ENCODE peak calls at places on chromosomes 5 and 9, in six cellular contexts. One of them, this sample, is unnamed.

GRCh38 chr5:55232985-55233928 is at the start of gene CCNO:
- DNase-seq in HCT116: peak; percentile 70
- DNase-seq in cardiac muscle cell: peak; percentile 90
- DNase-seq in uterus: peak; percentile 37
- DNase-seq in heart left ventricle: peak; percentile 67
- DNase-seq in ovary: peak; percentile 69
- DNase-seq in this sample: peak; percentile 61

GRCh38 chr5:177089146-177089545 is 2.4 kb downstream of the FGFR4 start:
- DNase-seq in HCT116: no peak
- DNase-seq in cardiac muscle cell: no peak
- DNase-seq in uterus: peak; percentile 68
- DNase-seq in heart left ventricle: peak; percentile 72
- DNase-seq in ovary: peak; percentile 57
- DNase-seq in this sample: peak; percentile 33

GRCh38 chr5:132782101-132782500 is 5.1 kb upstream of the SEPTIN8 start:
- DNase-seq in ovary: no peak
- DNase-seq in cardiac muscle cell: no peak
- DNase-seq in HCT116: no peak
- DNase-seq in uterus: no peak
- DNase-seq in heart left ventricle: no peak
- DNase-seq in this sample: peak; percentile 48

GRCh38 chr5:55621218-55621617 is 86.5 kb upstream of the PLPP1 start:
- DNase-seq in heart left ventricle: no peak
- DNase-seq in HCT116: no peak
- DNase-seq in uterus: no peak
- DNase-seq in ovary: no peak
- DNase-seq in cardiac muscle cell: no peak
- DNase-seq in this sample: no peak

GRCh38 chr5:150559701-150560100 is 51.8 kb downstream of the NDST1 start:
- DNase-seq in ovary: no peak
- DNase-seq in heart left ventricle: no peak
- DNase-seq in cardiac muscle cell: no peak
- DNase-seq in uterus: no peak
- DNase-seq in HCT116: no peak
- DNase-seq in this sample: peak; percentile 45

GRCh38 chr9:133560311-133560710 is 25.8 kb downstream of the ADAMTSL2 start:
- DNase-seq in ovary: no peak
- DNase-seq in uterus: no peak
- DNase-seq in heart left ventricle: peak; percentile 63
- DNase-seq in HCT116: no peak
- DNase-seq in cardiac muscle cell: no peak
- DNase-seq in this sample: no peak

GRCh38 chr5:175743676-175744210 is 85.9 kb downstream of the HRH2 start:
- DNase-seq in HCT116: no peak
- DNase-seq in uterus: no peak
- DNase-seq in ovary: no peak
- DNase-seq in heart left ventricle: no peak
- DNase-seq in cardiac muscle cell: peak; percentile 73
- DNase-seq in this sample: no peak

GRCh38 chr9:83655433-83655832 is 32.5 kb downstream of the IDNK start:
- DNase-seq in ovary: no peak
- DNase-seq in HCT116: no peak
- DNase-seq in uterus: no peak
- DNase-seq in heart left ventricle: no peak
- DNase-seq in cardiac muscle cell: no peak
- DNase-seq in this sample: no peak

GRCh38 chr9:134546231-134546731 is 95.3 kb upstream of the COL5A1 start:
- DNase-seq in ovary: no peak
- DNase-seq in uterus: no peak
- DNase-seq in cardiac muscle cell: no peak
- DNase-seq in HCT116: no peak
- DNase-seq in heart left ventricle: peak; percentile 29
- DNase-seq in this sample: peak; percentile 94

GRCh38 chr9:87535817-87536539 is 38.3 kb downstream of the DAPK1 start:
- DNase-seq in uterus: no peak
- DNase-seq in HCT116: no peak
- DNase-seq in cardiac muscle cell: no peak
- DNase-seq in heart left ventricle: no peak
- DNase-seq in ovary: no peak
- DNase-seq in this sample: no peak

GRCh38 chr5:65468633-65469032 is 13.1 kb downstream of the ADAMTS6 start:
- DNase-seq in uterus: no peak
- DNase-seq in heart left ventricle: no peak
- DNase-seq in ovary: no peak
- DNase-seq in cardiac muscle cell: no peak
- DNase-seq in HCT116: no peak
- DNase-seq in this sample: peak; percentile 31

GRCh38 chr5:55636177-55636576 is 75.9 kb downstream of the SLC38A9 start:
- DNase-seq in heart left ventricle: no peak
- DNase-seq in uterus: no peak
- DNase-seq in HCT116: no peak
- DNase-seq in cardiac muscle cell: no peak
- DNase-seq in ovary: no peak
- DNase-seq in this sample: peak; percentile 34

GRCh38 chr5:138354387-138354786 is 1.9 kb downstream of the KDM3B start:
- DNase-seq in ovary: no peak
- DNase-seq in uterus: no peak
- DNase-seq in cardiac muscle cell: no peak
- DNase-seq in HCT116: no peak
- DNase-seq in heart left ventricle: no peak
- DNase-seq in this sample: no peak
- H3K4me3 ChIP-seq in ovary: peak overlapping the region; percentile 87
- H3K4me3 ChIP-seq in uterus: no peak overlapping the region
- H3K4me3 ChIP-seq in cardiac muscle cell: peak overlapping the region; percentile 81
- H3K4me3 ChIP-seq in HCT116: peak overlapping the region; percentile 83
- H3K4me3 ChIP-seq in heart left ventricle: peak overlapping the region; percentile 97
- H3K4me3 ChIP-seq in this sample: peak overlapping the region; percentile 89

DNA sequence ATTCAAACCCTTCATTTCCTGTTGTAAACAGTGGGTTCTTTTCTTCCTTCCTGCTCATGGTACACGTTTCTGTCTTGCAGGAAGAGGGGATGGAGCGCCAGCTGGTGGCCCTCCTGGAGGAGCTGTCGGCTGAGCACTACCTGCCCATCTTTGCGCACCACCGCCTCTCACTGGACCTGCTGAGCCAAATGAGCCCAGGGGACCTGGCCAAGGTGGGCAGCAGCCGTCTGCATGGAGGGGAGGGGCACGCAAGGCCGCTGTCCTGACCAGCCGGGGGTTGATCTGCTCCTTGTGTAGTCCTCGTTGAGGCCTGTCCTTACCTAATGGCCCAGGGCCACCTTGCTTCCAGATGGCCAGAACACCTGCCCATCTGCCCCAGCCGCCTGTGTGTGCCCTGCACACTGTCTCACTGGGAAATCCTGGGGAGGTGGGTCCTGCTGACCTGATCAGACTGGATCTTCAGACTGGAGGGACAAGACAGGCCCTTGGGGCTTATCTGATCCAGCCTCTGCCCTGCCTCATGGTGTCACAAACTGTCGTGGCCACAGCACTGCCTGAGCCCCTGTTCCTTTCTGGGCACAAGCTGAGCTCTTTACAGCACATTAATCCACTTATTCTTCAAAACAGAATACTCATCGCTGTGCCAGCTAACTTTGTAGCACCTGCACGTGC is 44.7 kb downstream of the LRSAM1 start:
- DNase-seq in cardiac muscle cell: no peak
- DNase-seq in HCT116: no peak
- DNase-seq in heart left ventricle: no peak
- DNase-seq in ovary: no peak
- DNase-seq in uterus: no peak
- DNase-seq in this sample: no peak
- TF ChIP-seq CTCF in cardiac muscle cell: no peak
- TF ChIP-seq CTCF in HCT116: no peak
- TF ChIP-seq CTCF in heart left ventricle: no peak
- TF ChIP-seq CTCF in ovary: no peak
- TF ChIP-seq CTCF in uterus: no peak
- TF ChIP-seq CTCF in this sample: no peak

GRCh38 chr5:98453309-98453708 is 320.2 kb upstream of the RGMB start:
- DNase-seq in uterus: no peak
- DNase-seq in cardiac muscle cell: no peak
- DNase-seq in ovary: no peak
- DNase-seq in heart left ventricle: no peak
- DNase-seq in HCT116: no peak
- DNase-seq in this sample: no peak

GRCh38 chr5:98458004-98458403 is 315.5 kb upstream of the RGMB start:
- DNase-seq in uterus: no peak
- DNase-seq in cardiac muscle cell: no peak
- DNase-seq in ovary: no peak
- DNase-seq in heart left ventricle: no peak
- DNase-seq in HCT116: no peak
- DNase-seq in this sample: peak; percentile 66

GRCh38 chr5:98454904-98455303 is 318.6 kb upstream of the RGMB start:
- DNase-seq in HCT116: peak; percentile 0
- DNase-seq in cardiac muscle cell: no peak
- DNase-seq in heart left ventricle: no peak
- DNase-seq in uterus: no peak
- DNase-seq in ovary: no peak
- DNase-seq in this sample: peak; percentile 96

GRCh38 chr5:98454407-98454806 is 319.1 kb upstream of the RGMB start:
- DNase-seq in heart left ventricle: no peak
- DNase-seq in uterus: no peak
- DNase-seq in HCT116: no peak
- DNase-seq in ovary: no peak
- DNase-seq in cardiac muscle cell: no peak
- DNase-seq in this sample: peak; percentile 74

GRCh38 chr5:98455660-98456059 is 317.8 kb upstream of the RGMB start:
- DNase-seq in HCT116: no peak
- DNase-seq in cardiac muscle cell: no peak
- DNase-seq in heart left ventricle: no peak
- DNase-seq in ovary: no peak
- DNase-seq in uterus: no peak
- DNase-seq in this sample: peak; percentile 74
- H3K4me3 ChIP-seq in HCT116: no peak overlapping the region
- H3K4me3 ChIP-seq in cardiac muscle cell: no peak overlapping the region
- H3K4me3 ChIP-seq in heart left ventricle: no peak overlapping the region
- H3K4me3 ChIP-seq in ovary: no peak overlapping the region
- H3K4me3 ChIP-seq in uterus: no peak overlapping the region
- H3K4me3 ChIP-seq in this sample: no peak overlapping the region

DNA sequence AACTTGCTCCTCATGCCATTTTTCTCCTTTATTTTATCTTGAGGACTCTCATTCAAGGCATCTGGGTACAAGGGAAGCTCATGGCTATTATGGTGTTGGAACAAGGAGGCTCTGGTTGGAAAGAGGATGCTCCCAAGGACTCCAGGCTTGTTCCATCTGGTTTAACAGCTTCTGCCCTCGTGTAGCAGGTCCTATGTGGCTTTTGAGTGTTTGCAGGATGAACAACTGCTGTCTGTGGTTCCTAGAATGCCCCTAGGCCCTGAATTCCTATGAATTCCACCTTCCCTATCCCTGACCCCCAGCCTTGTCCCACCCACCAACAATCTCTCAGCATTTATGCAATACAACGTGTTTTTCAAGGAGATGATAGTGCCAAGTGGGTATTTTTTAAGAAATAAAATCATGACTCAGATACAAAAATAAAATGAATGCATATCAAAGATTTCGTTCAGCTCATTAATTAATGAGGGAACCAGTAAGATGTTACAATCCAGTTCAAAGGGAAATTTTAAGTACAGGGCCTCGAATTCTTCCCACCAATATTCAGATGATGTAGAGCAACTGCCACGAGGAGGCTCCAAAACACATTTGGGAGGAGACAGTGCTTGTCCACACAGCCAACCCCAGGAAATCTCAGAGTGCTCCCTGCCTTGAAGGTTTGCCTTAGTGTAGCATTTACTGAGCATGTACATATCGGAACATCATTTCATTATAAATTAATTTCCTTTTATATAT is 182.0 kb downstream of the MUSK start:
- DNase-seq in HCT116: no peak
- DNase-seq in cardiac muscle cell: no peak
- DNase-seq in uterus: no peak
- DNase-seq in ovary: no peak
- DNase-seq in heart left ventricle: no peak
- DNase-seq in this sample: no peak
- TF ChIP-seq CTCF in HCT116: no peak
- TF ChIP-seq CTCF in cardiac muscle cell: no peak
- TF ChIP-seq CTCF in uterus: no peak
- TF ChIP-seq CTCF in ovary: no peak
- TF ChIP-seq CTCF in heart left ventricle: no peak
- TF ChIP-seq CTCF in this sample: no peak

GRCh38 chr9:136742640-136743391 is at the start of gene LCN10:
- DNase-seq in heart left ventricle: no peak
- DNase-seq in cardiac muscle cell: peak; percentile 76
- DNase-seq in HCT116: no peak
- DNase-seq in ovary: no peak
- DNase-seq in uterus: no peak
- DNase-seq in this sample: no peak
- H3K4me3 ChIP-seq in heart left ventricle: peak within 1 kb of the TSS; percentile 7
- H3K4me3 ChIP-seq in cardiac muscle cell: no peak within 1 kb of the TSS
- H3K4me3 ChIP-seq in HCT116: no peak within 1 kb of the TSS
- H3K4me3 ChIP-seq in ovary: no peak within 1 kb of the TSS
- H3K4me3 ChIP-seq in uterus: no peak within 1 kb of the TSS
- H3K4me3 ChIP-seq in this sample: no peak within 1 kb of the TSS

This sample was measured in AG10803.